ENCODE peak calls at places on chromosome 1, in ten cellular contexts. U is ACHN, M is EL, O is HFFc6, N is sciatic nerve, E is ELF-1, T is caudate nucleus, K is H54, R is ecto neural progenitor cell, H is psoas muscle. S is an unnamed sample.

GRCh38 chr1:79264975-79265818 is 258.7 kb upstream of the ADGRL4 start:
- DNase-seq in U (no peak), M (no peak), O (no peak), N (no peak), E (no peak), T (no peak), K (no peak), R (no peak), H (no peak), S (no peak)

GRCh38 chr1:38891753-38892152 is 10.4 kb upstream of the GJA9 start:
- DNase-seq in U (no peak), M (no peak), O (no peak), N (no peak), E (peak), T (no peak), K (no peak), R (no peak), H (no peak), S (no peak)

GRCh38 chr1:2522230-2522629 is 4.2 kb downstream of the PANK4 start:
- DNase-seq in U (no peak), M (no peak), O (no peak), N (no peak), E (no peak), T (no peak), K (no peak), R (no peak), H (no peak), S (no peak)

GRCh38 chr1:226687476-226687875 is 51.6 kb downstream of the ITPKB start:
- DNase-seq in U (no peak), M (no peak), O (no peak), N (no peak), E (no peak), T (no peak), K (no peak), R (no peak), H (no peak), S (no peak)

GRCh38 chr1:182703539-182703938 is 19.2 kb upstream of the RGS8 start:
- DNase-seq in U (no peak), M (no peak), O (no peak), N (no peak), E (no peak), T (no peak), K (no peak), R (no peak), H (no peak), S (no peak)

GRCh38 chr1:62275095-62275494 is 44.1 kb downstream of the KANK4 start:
- DNase-seq in U (no peak), M (no peak), O (no peak), N (no peak), E (no peak), T (no peak), K (no peak), R (no peak), H (no peak), S (no peak)

GRCh38 chr1:209896346-209896745 is 41.7 kb upstream of the SYT14 start:
- DNase-seq in U (peak), M (no peak), O (no peak), N (no peak), E (no peak), T (no peak), K (no peak), R (no peak), H (no peak), S (no peak)

GRCh38 chr1:74513396-74513795 is 985 bp upstream of the LRRC53 start:
- DNase-seq in U (no peak), M (no peak), O (no peak), N (no peak), E (no peak), T (no peak), K (no peak), R (no peak), H (no peak), S (no peak)

GRCh38 chr1:26291939-26292338 is 12.1 kb downstream of the SH3BGRL3 start:
- DNase-seq in U (no peak), M (no peak), O (no peak), N (no peak), E (no peak), T (no peak), K (no peak), R (no peak), H (no peak), S (no peak)

GRCh38 chr1:81760487-81761097 is 40.1 kb upstream of the ADGRL2 start:
- DNase-seq in U (peak), M (peak), O (peak), N (no peak), E (no peak), T (no peak), K (no peak), R (no peak), H (no peak), S (no peak)

GRCh38 chr1:14774225-14774624 is 175.7 kb downstream of the KAZN start:
- DNase-seq in U (no peak), M (no peak), O (no peak), N (no peak), E (no peak), T (no peak), K (no peak), R (no peak), H (no peak), S (no peak)

GRCh38 chr1:171403396-171403795 is 81.9 kb upstream of the PRRC2C start:
- DNase-seq in U (no peak), M (peak), O (peak), N (no peak), E (peak), T (no peak), K (peak), R (no peak), H (no peak), S (no peak)

GRCh38 chr1:1058088-1058905 is 15.8 kb downstream of the RNF223 start:
- DNase-seq in U (peak), M (no peak), O (no peak), N (no peak), E (no peak), T (no peak), K (no peak), R (peak), H (no peak), S (no peak)

GRCh38 chr1:113416515-113416914 is 26.2 kb downstream of the MAGI3 start:
- DNase-seq in U (no peak), M (no peak), O (no peak), N (no peak), E (no peak), T (no peak), K (no peak), R (no peak), H (no peak), S (no peak)

GRCh38 chr1:39196244-39197215 is 8.0 kb upstream of the MACF1 start:
- DNase-seq in U (no peak), M (peak), O (peak), N (no peak), E (no peak), T (no peak), K (no peak), R (no peak), H (no peak), S (no peak)

GRCh38 chr1:67485046-67485811 is 55.0 kb upstream of the SERBP1 start:
- DNase-seq in U (no peak), M (no peak), O (peak), N (no peak), E (peak), T (no peak), K (no peak), R (no peak), H (no peak), S (no peak)